ENCODE peak calls at places on chromosomes 16 and 17, in five cellular contexts. H is body of pancreas, I is psoas muscle, U is iPS DF 6.9, R is SJSA1. P is an unnamed sample. For H3K36me3, the result is how much of the 10 kb centered on the place peaks cover.

GRCh38 chr16:14389359-14389758 is 240.7 kb downstream of the PARN start:
- DNase-seq in H (no peak), I (no peak), U (no peak), R (no peak), P (no peak)

GRCh38 chr17:50063516-50064252 is 7.8 kb downstream of the ITGA3 start:
- DNase-seq in H (no peak), I (no peak), U (no peak), R (peak), P (no peak)

GRCh38 chr17:61409301-61410099 is 9.9 kb downstream of the TBX2 start:
- DNase-seq in H (peak), I (peak), U (no peak), R (peak), P (no peak)

GRCh38 chr17:81480140-81480917 is 32.3 kb downstream of the ACTG1 start:
- DNase-seq in H (no peak), I (peak), U (no peak), R (peak), P (no peak)

GRCh38 chr17:5422505-5422904 is 2.5 kb downstream of the RPAIN start:
- DNase-seq in H (no peak), I (no peak), U (no peak), R (peak), P (peak)

GRCh38 chr17:51540151-51540550 is 279.8 kb downstream of the UTP18 start:
- DNase-seq in H (no peak), I (no peak), U (no peak), R (no peak), P (no peak)

GRCh38 chr17:43479948-43480347 is 3.8 kb upstream of the DHX8 start:
- DNase-seq in H (no peak), I (no peak), U (no peak), R (no peak), P (no peak)

GRCh38 chr16:27841911-27842310 is 221.6 kb downstream of the GSG1L start:
- DNase-seq in H (no peak), I (no peak), U (no peak), R (no peak), P (no peak)

GRCh38 chr17:37274432-37274831 is 101.4 kb upstream of the C17orf78 start:
- DNase-seq in H (no peak), I (no peak), U (no peak), R (no peak), P (no peak)

GRCh38 chr17:78993241-78993956 is 13.7 kb upstream of the LGALS3BP start:
- DNase-seq in H (peak), I (no peak), U (no peak), R (peak), P (peak)

GRCh38 chr16:76193851-76194620 is 83.2 kb upstream of the CNTNAP4 start:
- DNase-seq in H (no peak), I (no peak), U (no peak), R (no peak), P (no peak)

GRCh38 chr16:8963010-8963824 is 489 bp downstream of the USP7 start:
- DNase-seq in H (peak), I (no peak), U (no peak), R (no peak), P (no peak)

GRCh38 chr16:83113317-83113716 is 486.5 kb downstream of the CDH13 start:
- DNase-seq in H (no peak), I (no peak), U (no peak), R (no peak), P (peak)

GRCh38 chr16:58280846-58281301 is 14.0 kb downstream of the PRSS54 start:
- DNase-seq in H (no peak), I (no peak), U (no peak), R (no peak), P (no peak)

GRCh38 chr17:29826045-29826692 is 103.9 kb downstream of the SSH2 start:
- DNase-seq in H (no peak), I (no peak), U (no peak), R (no peak), P (no peak)

GRCh38 chr16:24132048-24132796 is 123.9 kb upstream of the CACNG3 start:
- DNase-seq in H (no peak), I (no peak), U (no peak), R (no peak), P (no peak)

GRCh38 chr17:21285164-21286065 is 904 bp downstream of the MAP2K3 start:
- DNase-seq in H (peak), I (no peak), U (no peak), R (peak), P (no peak)

GRCh38 chr17:19744922-19745757 is 3.0 kb downstream of the ALDH3A1 start:
- DNase-seq in H (peak), I (peak), U (peak), R (no peak), P (peak)

GRCh38 chr16:4988647-4989046 is 30.5 kb downstream of the SEC14L5 start:
- DNase-seq in H (no peak), I (no peak), U (no peak), R (no peak), P (no peak)

GRCh38 chr16:80631581-80631980 is 90.8 kb downstream of the DYNLRB2 start:
- DNase-seq in H (no peak), I (no peak), U (no peak), R (no peak), P (peak)

GRCh38 chr17:59456428-59456827 is 109.0 kb upstream of the DHX40 start:
- DNase-seq in H (no peak), I (no peak), U (no peak), R (no peak), P (no peak)

GRCh38 chr17:979211-979538 is 401 bp downstream of the NXN start:
- DNase-seq in H (no peak), I (no peak), U (no peak), R (no peak), P (no peak)

GRCh38 chr17:46009681-46010596 is 10.9 kb downstream of the STH start:
- DNase-seq in H (no peak), I (peak), U (no peak), R (no peak), P (peak)

GRCh38 chr17:13420294-13421277 is 181.1 kb downstream of the HS3ST3A1 start:
- DNase-seq in H (no peak), I (no peak), U (no peak), R (no peak), P (peak)

GRCh38 chr17:29592850-29593545 is at the start of gene ANKRD13B:
- DNase-seq in H (no peak), I (peak), U (no peak), R (no peak), P (no peak)

GRCh38 chr17:16417896-16418683 is 2.7 kb downstream of the TRPV2 start:
- DNase-seq in H (no peak), I (peak), U (no peak), R (peak), P (no peak)

GRCh38 chr17:41738801-41739112 is 4.3 kb upstream of the HAP1 start:
- DNase-seq in H (no peak), I (no peak), U (no peak), R (no peak), P (no peak)

GRCh38 chr17:41739661-41740352 is 5.4 kb upstream of the HAP1 start:
- DNase-seq in H (peak), I (no peak), U (no peak), R (no peak), P (no peak)

GRCh38 chr17:41736983-41737679 is 2.7 kb upstream of the HAP1 start:
- DNase-seq in H (no peak), I (no peak), U (no peak), R (no peak), P (no peak)

GRCh38 chr17:41737680-41738023 is 3.2 kb upstream of the HAP1 start:
- DNase-seq in H (no peak), I (no peak), U (no peak), R (no peak), P (no peak)

GRCh38 chr17:41738077-41738800 is 3.8 kb upstream of the HAP1 start:
- DNase-seq in H (peak), I (peak), U (peak), R (peak), P (peak)
- H3K36me3 ChIP-seq in H (under half), I (under half), U (under half), R (under half), P (under half)

GRCh38 chr17:75820411-75821080 is 23.7 kb downstream of the UNC13D start:
- DNase-seq in H (no peak), I (peak), U (no peak), R (no peak), P (no peak)
- H3K36me3 ChIP-seq in H (under half), I (half or more), U (half or more), R (half or more), P (under half)

DNA sequence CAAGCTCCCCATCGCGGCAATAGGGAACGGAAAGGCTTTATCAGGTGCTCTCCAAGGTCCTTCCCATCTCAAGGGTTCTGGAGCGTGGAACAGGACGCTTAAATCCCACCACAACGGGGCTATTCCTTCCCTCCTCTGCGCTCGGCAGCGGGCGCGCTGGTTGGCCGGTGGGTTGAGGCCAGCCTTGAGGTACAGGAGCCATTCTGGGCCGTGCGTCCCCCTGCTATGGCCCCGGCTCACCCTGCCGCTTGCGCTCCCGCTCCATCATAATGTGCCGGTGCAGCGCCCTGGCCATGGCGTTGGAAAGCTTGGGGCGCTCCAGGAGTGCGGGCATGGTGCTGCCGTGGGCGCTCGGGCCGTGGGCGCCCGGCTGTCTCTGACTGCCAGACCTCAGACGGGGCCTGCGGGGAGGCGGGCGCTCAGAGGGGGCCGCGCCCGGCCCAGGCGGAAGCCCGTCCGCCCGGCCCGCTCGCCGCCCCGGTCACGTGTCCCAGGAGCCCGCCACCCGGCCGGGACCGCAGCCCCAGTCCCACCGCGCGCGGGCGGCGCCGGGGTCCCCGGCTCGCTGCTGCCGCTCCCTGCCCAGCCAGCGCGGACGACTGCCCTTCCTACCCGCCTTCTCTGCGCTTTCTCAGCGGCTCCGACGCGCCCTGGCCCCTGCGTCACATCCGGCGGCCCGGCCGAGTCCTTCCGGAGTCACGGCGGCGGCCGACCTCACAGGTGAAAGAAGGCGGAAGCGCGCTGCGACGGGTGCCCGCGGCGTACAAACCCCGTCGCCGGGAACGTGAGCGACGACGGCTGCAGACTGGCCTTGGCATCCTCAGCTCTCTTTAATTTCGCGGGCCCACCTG is at the start of gene GPS2:
- DNase-seq in H (peak), I (peak), U (no peak), R (peak), P (peak)
- H3K36me3 ChIP-seq in H (under half), I (half or more), U (under half), R (half or more), P (half or more)

DNA sequence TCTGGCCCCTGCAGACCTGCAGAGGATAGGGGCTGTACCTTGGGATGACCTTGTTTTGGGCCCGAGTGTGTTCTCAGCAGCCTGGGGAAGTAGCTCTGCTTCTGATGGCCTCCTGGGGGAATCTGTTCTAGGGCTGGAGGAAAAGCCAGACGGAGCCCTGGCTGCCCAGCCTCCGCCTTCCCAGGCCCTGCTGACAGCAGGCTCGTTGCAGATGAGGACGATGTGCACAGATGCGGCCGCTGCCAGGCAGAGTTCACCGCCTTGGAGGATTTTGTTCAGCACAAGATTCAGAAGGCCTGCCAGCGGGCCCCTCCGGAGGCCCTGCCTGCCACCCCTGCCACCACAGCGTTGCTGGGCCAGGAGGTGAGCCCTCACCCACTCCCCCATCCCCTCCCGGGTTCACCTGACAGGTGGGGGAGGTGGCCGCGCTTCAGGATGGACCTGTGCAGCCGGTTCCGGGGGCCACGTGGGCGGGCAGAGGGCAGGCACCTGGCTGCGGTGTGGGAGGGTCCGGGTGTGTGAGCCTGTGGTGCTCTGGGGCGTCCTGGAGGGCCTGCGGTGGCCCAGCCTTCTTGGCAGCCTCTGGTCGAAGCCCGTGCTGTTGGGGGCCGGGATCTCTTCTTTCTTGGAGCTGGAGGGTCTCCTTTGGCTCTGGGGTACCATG is 4.9 kb downstream of the E4F1 start:
- DNase-seq in H (no peak), I (no peak), U (no peak), R (no peak), P (no peak)
- H3K36me3 ChIP-seq in H (under half), I (half or more), U (under half), R (half or more), P (under half)